ENCODE peak calls at places on chromosomes 13 and 19, in five cellular contexts. W, Z, C, E and X are unnamed samples.

GRCh38 chr19:49930483-49931011 is 1.2 kb upstream of the NUP62 start:
- DNase-seq in E (peak), W (no peak), Z (peak), C (no peak), X (peak)

GRCh38 chr19:30214651-30215051 is 157.5 kb upstream of the ZNF536 start:
- DNase-seq in Z (no peak), C (no peak), W (no peak), E (no peak), X (peak)

GRCh38 chr13:111636804-111637203 is 316.4 kb downstream of the TEX29 start:
- DNase-seq in W (no peak), Z (no peak), C (no peak), E (no peak), X (no peak)

GRCh38 chr13:80039000-80039399 is 301.9 kb downstream of the SPRY2 start:
- DNase-seq in C (no peak), Z (no peak), W (no peak), E (no peak), X (no peak)

GRCh38 chr19:2167896-2168618 is 4.3 kb downstream of the DOT1L start:
- DNase-seq in Z (peak), W (peak), C (no peak), E (no peak), X (peak)

GRCh38 chr19:45798995-45799517 is 6.4 kb upstream of the DMWD start:
- DNase-seq in Z (peak), W (peak), E (peak), C (no peak), X (peak)

GRCh38 chr13:77868717-77869116 is 49.9 kb downstream of the EDNRB start:
- DNase-seq in Z (no peak), W (no peak), C (no peak), E (no peak), X (peak)

GRCh38 chr13:46575843-46576242 is 22.9 kb downstream of the LRCH1 start:
- DNase-seq in C (no peak), E (no peak), W (no peak), Z (no peak), X (peak)

GRCh38 chr13:84896128-84896527 is 903.1 kb downstream of the SLITRK6 start:
- DNase-seq in E (no peak), Z (peak), C (peak), W (peak), X (peak)

GRCh38 chr19:2461751-2462634 is 5.2 kb upstream of the LMNB2 start:
- DNase-seq in W (peak), C (no peak), E (peak), Z (peak), X (peak)

GRCh38 chr13:60044321-60044720 is 119.4 kb downstream of the DIAPH3 start:
- DNase-seq in W (no peak), E (no peak), Z (no peak), C (no peak), X (no peak)

GRCh38 chr13:114148521-114148855 is 16.1 kb upstream of the RASA3 start:
- DNase-seq in Z (peak), C (no peak), E (peak), W (peak), X (no peak)

GRCh38 chr13:110017379-110017778 is 231.0 kb upstream of the IRS2 start:
- DNase-seq in C (no peak), Z (peak), W (no peak), E (no peak), X (peak)

GRCh38 chr19:31659897-31660210 is 310.6 kb upstream of the TSHZ3 start:
- DNase-seq in Z (no peak), W (no peak), C (no peak), E (no peak), X (no peak)

GRCh38 chr13:27375686-27376326 is 48.6 kb upstream of the GTF3A start:
- DNase-seq in Z (peak), E (peak), W (peak), C (peak), X (peak)

GRCh38 chr19:49150106-49150943 is 4.9 kb downstream of the HRC start:
- DNase-seq in C (peak), Z (peak), E (no peak), W (peak), X (peak)